ENCODE peak calls at places on chromosomes 11 and 22, in nine cellular contexts. N, J, B, I, M, G, D, Z and H are unnamed samples.

GRCh38 chr11:121661796-121662508 is 209.2 kb upstream of the SORL1-AS1 start:
- DNase-seq in N (no peak), J (no peak), B (peak; percentile 89), I (no peak), M (no peak), G (no peak), D (peak; percentile 68), Z (no peak), H (no peak)

GRCh38 chr11:10413268-10413667 is 41.8 kb upstream of the AMPD3 start:
- DNase-seq in N (peak; percentile 14), J (no peak), B (no peak), I (no peak), M (no peak), G (peak; percentile 43), D (peak; percentile 11), Z (no peak), H (no peak)

GRCh38 chr22:49824936-49825335 is 2.7 kb downstream of the BRD1 start:
- DNase-seq in N (no peak), J (no peak), B (no peak), I (no peak), M (no peak), G (no peak), D (no peak), Z (no peak), H (no peak)

GRCh38 chr22:25080855-25081254 is 118.8 kb upstream of the CRYBB3 start:
- DNase-seq in N (peak; percentile 44), J (no peak), B (no peak), I (no peak), M (no peak), G (no peak), D (peak; percentile 7), Z (no peak), H (no peak)

GRCh38 chr11:8283510-8284272 is 20.0 kb upstream of the LMO1 start:
- DNase-seq in N (peak; percentile 91), J (peak; percentile 59), B (no peak), I (no peak), M (no peak), G (no peak), D (no peak), Z (no peak), H (peak; percentile 43)

GRCh38 chr11:49302360-49302759 is 94.0 kb upstream of the FOLH1 start:
- DNase-seq in N (no peak), J (no peak), B (no peak), I (no peak), M (no peak), G (no peak), D (no peak), Z (no peak), H (no peak)

GRCh38 chr11:16790484-16791240 is 52.2 kb downstream of the C11orf58 start:
- DNase-seq in N (no peak), J (no peak), B (no peak), I (no peak), M (no peak), G (no peak), D (no peak), Z (no peak), H (no peak)

GRCh38 chr22:20807315-20807752 is 33.4 kb downstream of the SERPIND1 start:
- DNase-seq in N (no peak), J (peak; percentile 28), B (peak; percentile 68), I (no peak), M (no peak), G (no peak), D (peak; percentile 95), Z (peak; percentile 16), H (no peak)

GRCh38 chr22:27393371-27393770 is 408.2 kb downstream of the MN1 start:
- DNase-seq in N (no peak), J (peak; percentile 25), B (no peak), I (no peak), M (no peak), G (no peak), D (no peak), Z (no peak), H (no peak)

DNA sequence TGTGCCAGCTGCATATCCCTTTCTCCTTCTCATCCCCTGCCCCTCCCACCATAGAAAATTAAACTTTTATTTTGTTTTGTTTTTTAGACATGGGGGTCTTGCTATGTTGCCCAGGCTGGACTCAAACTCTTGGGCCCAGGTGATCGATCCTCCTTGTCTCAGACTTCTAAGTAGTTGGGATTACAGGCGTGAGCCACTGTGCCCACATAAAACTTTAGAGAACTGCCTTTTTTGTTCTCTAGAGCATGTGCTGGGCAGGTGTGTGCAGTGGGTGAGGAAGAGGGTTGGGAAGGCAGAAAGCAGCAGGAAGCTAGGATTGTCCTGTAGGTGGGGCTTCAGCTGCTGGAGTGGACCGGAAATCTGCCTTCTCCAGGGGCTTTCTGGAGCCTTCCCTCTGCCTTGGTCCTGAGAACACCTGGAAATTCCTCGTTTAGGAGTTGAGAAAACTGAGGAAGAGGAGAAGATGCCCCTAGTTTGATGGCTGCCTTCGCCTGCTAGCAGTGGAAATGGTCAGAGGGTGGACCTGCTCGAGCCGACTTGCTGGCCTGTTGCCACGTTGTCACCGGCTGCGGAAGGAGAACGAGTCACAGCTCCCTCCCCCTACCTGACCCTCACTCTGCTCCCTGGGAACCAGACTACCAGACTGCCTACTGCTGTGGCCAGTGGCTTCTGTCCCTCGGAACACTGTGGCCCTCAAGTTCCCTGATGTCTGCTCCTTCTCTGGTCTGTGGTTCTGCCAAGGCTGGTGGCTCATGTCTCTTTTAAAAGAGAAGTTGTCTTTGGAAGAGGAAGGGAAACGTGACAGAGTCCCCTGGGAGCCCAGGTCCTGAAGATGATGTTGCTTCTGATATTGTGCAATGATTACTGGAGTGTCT is 4.0 kb downstream of the ST14 start:
- DNase-seq in N (no peak), J (no peak), B (no peak), I (no peak), M (no peak), G (no peak), D (no peak), Z (no peak), H (no peak)
- TF ChIP-seq CTCF in N (peak; percentile 12), J (no peak), B (peak; percentile 3), I (no peak), M (no peak), G (no peak), D (no peak), Z (peak; percentile 52), H (no peak)

GRCh38 chr22:35528967-35529366 is 11.7 kb upstream of the RASD2 start:
- DNase-seq in N (no peak), J (no peak), B (no peak), I (no peak), M (no peak), G (no peak), D (no peak), Z (no peak), H (no peak)

GRCh38 chr22:35523167-35523928 is 17.3 kb upstream of the RASD2 start:
- DNase-seq in N (no peak), J (no peak), B (no peak), I (no peak), M (no peak), G (no peak), D (no peak), Z (no peak), H (no peak)

GRCh38 chr22:35524966-35525686 is 15.5 kb upstream of the RASD2 start:
- DNase-seq in N (no peak), J (no peak), B (no peak), I (no peak), M (peak; percentile 54), G (no peak), D (no peak), Z (no peak), H (no peak)

GRCh38 chr22:35525687-35526332 is 14.8 kb upstream of the RASD2 start:
- DNase-seq in N (no peak), J (no peak), B (no peak), I (no peak), M (no peak), G (no peak), D (no peak), Z (no peak), H (no peak)

GRCh38 chr22:35526333-35526979 is 14.2 kb upstream of the RASD2 start:
- DNase-seq in N (no peak), J (no peak), B (no peak), I (no peak), M (no peak), G (no peak), D (no peak), Z (no peak), H (no peak)
- TF ChIP-seq CTCF in N (no peak), J (no peak), B (no peak), I (no peak), M (no peak), G (no peak), D (no peak), Z (no peak), H (no peak)

DNA sequence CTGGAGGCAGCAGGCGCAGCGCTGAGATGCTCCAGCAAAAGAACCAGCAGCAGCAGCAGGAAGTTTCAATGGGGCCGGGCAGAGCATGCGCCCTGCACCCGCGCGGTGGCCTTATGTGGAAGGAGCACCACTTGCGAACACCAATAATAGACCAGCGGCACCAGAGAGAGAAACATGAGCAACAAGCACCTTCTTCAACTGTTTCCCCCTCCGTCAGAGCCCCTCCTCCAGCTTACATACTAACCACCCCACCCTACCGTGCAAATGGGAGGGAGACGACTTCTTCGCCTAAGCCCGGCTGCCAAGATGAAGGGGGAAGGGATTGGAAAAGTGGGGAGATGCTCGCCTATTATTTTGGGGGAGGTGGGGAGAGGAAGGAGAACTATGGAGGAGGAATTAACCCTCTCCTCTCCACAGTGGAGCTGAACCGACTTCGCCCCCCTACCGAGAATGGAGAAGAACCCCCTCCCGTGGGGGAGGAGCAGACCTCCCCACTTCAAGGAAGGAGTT is 1.1 kb downstream of the RSF1 start:
- DNase-seq in N (peak; percentile 95), J (peak; percentile 91), B (peak; percentile 92), I (peak; percentile 71), M (peak; percentile 73), G (peak; percentile 84), D (peak; percentile 82), Z (peak; percentile 93), H (peak; percentile 70)
- TF ChIP-seq CTCF in N (peak; percentile 16), J (peak; percentile 30), B (peak; percentile 27), I (no peak), M (peak; percentile 25), G (no peak), D (peak; percentile 37), Z (peak; percentile 10), H (peak; percentile 38)

GRCh38 chr11:68113986-68114385 is 7.2 kb downstream of the CHKA start:
- DNase-seq in N (no peak), J (no peak), B (peak; percentile 49), I (no peak), M (no peak), G (no peak), D (no peak), Z (no peak), H (no peak)
- TF ChIP-seq CTCF in N (no peak), J (no peak), B (no peak), I (no peak), M (no peak), G (no peak), D (no peak), Z (no peak), H (no peak)

GRCh38 chr22:39959640-39960447 is at the start of gene TMA7B:
- DNase-seq in N (no peak), J (no peak), B (peak; percentile 57), I (no peak), M (no peak), G (peak; percentile 50), D (peak; percentile 58), Z (no peak), H (no peak)
- TF ChIP-seq CTCF in N (peak; percentile 54), J (no peak), B (peak; percentile 38), I (no peak), M (peak; percentile 11), G (no peak), D (peak; percentile 59), Z (no peak), H (peak; percentile 43)

GRCh38 chr11:78742430-78742829 is 167.8 kb upstream of the NARS2 start:
- DNase-seq in N (no peak), J (peak; percentile 71), B (no peak), I (no peak), M (no peak), G (no peak), D (no peak), Z (no peak), H (no peak)
- TF ChIP-seq CTCF in N (no peak), J (no peak), B (no peak), I (no peak), M (no peak), G (no peak), D (no peak), Z (no peak), H (no peak)